ENCODE peak calls at places on chromosomes 6 and 20, in ten cellular contexts. G, X, K, S, Z, M, L, C, A and D are unnamed samples.

GRCh38 chr6:6901205-6901719 is 206.5 kb upstream of the RREB1 start:
- DNase-seq in G (no peak), X (no peak), K (no peak), S (no peak), Z (no peak), M (no peak), L (no peak), C (no peak), A (no peak), D (no peak)

GRCh38 chr20:58699246-58700107 is 6.9 kb downstream of the NPEPL1 start:
- DNase-seq in G (no peak), X (no peak), K (no peak), S (no peak), Z (no peak), M (no peak), L (no peak), C (no peak), A (no peak), D (no peak)

GRCh38 chr20:52410182-52410647 is 218.6 kb upstream of the ZFP64 start:
- DNase-seq in G (no peak), X (no peak), K (no peak), S (no peak), Z (no peak), M (peak), L (peak), C (no peak), A (peak), D (peak)

GRCh38 chr20:35539756-35540212 is 2.1 kb upstream of the ERGIC3 start:
- DNase-seq in G (peak), X (no peak), K (no peak), S (peak), Z (no peak), M (peak), L (peak), C (peak), A (no peak), D (no peak)

GRCh38 chr6:46882622-46883021 is 39.1 kb downstream of the ADGRF5 start:
- DNase-seq in G (no peak), X (no peak), K (no peak), S (no peak), Z (no peak), M (no peak), L (no peak), C (no peak), A (no peak), D (no peak)

GRCh38 chr6:53654745-53655240 is 10.8 kb downstream of the KLHL31 start:
- DNase-seq in G (no peak), X (no peak), K (no peak), S (no peak), Z (no peak), M (no peak), L (no peak), C (no peak), A (no peak), D (no peak)

GRCh38 chr20:49427751-49428518 is 54.5 kb downstream of the KCNB1 start:
- DNase-seq in G (no peak), X (no peak), K (no peak), S (no peak), Z (no peak), M (no peak), L (no peak), C (no peak), A (no peak), D (no peak)

GRCh38 chr6:51915098-51915497 is 172.3 kb downstream of the PKHD1 start:
- DNase-seq in G (no peak), X (no peak), K (peak), S (no peak), Z (no peak), M (no peak), L (no peak), C (no peak), A (no peak), D (no peak)

GRCh38 chr6:45132059-45132458 is 196.1 kb upstream of the RUNX2 start:
- DNase-seq in G (no peak), X (no peak), K (peak), S (no peak), Z (peak), M (peak), L (no peak), C (no peak), A (no peak), D (no peak)

GRCh38 chr6:20877008-20877937 is 343.0 kb downstream of the CDKAL1 start:
- DNase-seq in G (no peak), X (peak), K (peak), S (no peak), Z (peak), M (peak), L (peak), C (no peak), A (no peak), D (no peak)

GRCh38 chr6:75334266-75335040 is 49.9 kb upstream of the TMEM30A start:
- DNase-seq in G (peak), X (no peak), K (no peak), S (no peak), Z (peak), M (peak), L (no peak), C (peak), A (no peak), D (no peak)

GRCh38 chr6:105515054-105515453 is 112.2 kb upstream of the PREP start:
- DNase-seq in G (no peak), X (no peak), K (no peak), S (no peak), Z (no peak), M (no peak), L (no peak), C (no peak), A (no peak), D (no peak)